ENCODE peak calls at places on chromosomes 2 and 18, in ten cellular contexts. One of them, this sample, is unnamed. For H3K36me3, the result is how much of the 10 kb centered on the place peaks cover.

GRCh38 chr2:176170606-176171005 is 13.5 kb downstream of the HOXD3 start:
- DNase-seq in endothelial cell of umbilical vein: peak
- DNase-seq in gastrocnemius medialis: no peak
- DNase-seq in ovary: no peak
- DNase-seq in GM23338: peak
- DNase-seq in Peyer's patch: no peak
- DNase-seq in fibroblast of lung: peak
- DNase-seq in pancreas: no peak
- DNase-seq in IMR-90: no peak
- DNase-seq in esophagus squamous epithelium: no peak
- DNase-seq in this sample: no peak

GRCh38 chr2:166831930-166832329 is 56.4 kb upstream of the XIRP2 start:
- DNase-seq in endothelial cell of umbilical vein: no peak
- DNase-seq in gastrocnemius medialis: no peak
- DNase-seq in ovary: no peak
- DNase-seq in GM23338: no peak
- DNase-seq in Peyer's patch: no peak
- DNase-seq in fibroblast of lung: peak
- DNase-seq in pancreas: no peak
- DNase-seq in IMR-90: peak
- DNase-seq in esophagus squamous epithelium: no peak
- DNase-seq in this sample: no peak

GRCh38 chr2:8437228-8437948 is 244.5 kb upstream of the ID2 start:
- DNase-seq in endothelial cell of umbilical vein: no peak
- DNase-seq in gastrocnemius medialis: no peak
- DNase-seq in ovary: no peak
- DNase-seq in GM23338: no peak
- DNase-seq in Peyer's patch: no peak
- DNase-seq in fibroblast of lung: peak
- DNase-seq in pancreas: no peak
- DNase-seq in IMR-90: no peak
- DNase-seq in esophagus squamous epithelium: no peak
- DNase-seq in this sample: no peak

GRCh38 chr2:88187038-88187676 is 17.0 kb downstream of the THNSL2 start:
- DNase-seq in endothelial cell of umbilical vein: peak
- DNase-seq in gastrocnemius medialis: peak
- DNase-seq in ovary: peak
- DNase-seq in GM23338: peak
- DNase-seq in Peyer's patch: peak
- DNase-seq in fibroblast of lung: peak
- DNase-seq in pancreas: peak
- DNase-seq in IMR-90: peak
- DNase-seq in esophagus squamous epithelium: no peak
- DNase-seq in this sample: peak

GRCh38 chr18:11002796-11003195 is 146.6 kb downstream of the PIEZO2 start:
- DNase-seq in endothelial cell of umbilical vein: no peak
- DNase-seq in gastrocnemius medialis: no peak
- DNase-seq in ovary: no peak
- DNase-seq in GM23338: no peak
- DNase-seq in Peyer's patch: no peak
- DNase-seq in fibroblast of lung: no peak
- DNase-seq in pancreas: no peak
- DNase-seq in IMR-90: no peak
- DNase-seq in esophagus squamous epithelium: no peak
- DNase-seq in this sample: no peak

GRCh38 chr2:121260370-121261154 is 24.4 kb downstream of the TFCP2L1 start:
- DNase-seq in endothelial cell of umbilical vein: no peak
- DNase-seq in gastrocnemius medialis: no peak
- DNase-seq in ovary: no peak
- DNase-seq in GM23338: no peak
- DNase-seq in Peyer's patch: peak
- DNase-seq in fibroblast of lung: no peak
- DNase-seq in pancreas: no peak
- DNase-seq in IMR-90: no peak
- DNase-seq in esophagus squamous epithelium: no peak
- DNase-seq in this sample: no peak

GRCh38 chr2:218829868-218830451 is 1.6 kb downstream of the PRKAG3 start:
- DNase-seq in endothelial cell of umbilical vein: no peak
- DNase-seq in gastrocnemius medialis: peak
- DNase-seq in ovary: no peak
- DNase-seq in GM23338: peak
- DNase-seq in Peyer's patch: peak
- DNase-seq in fibroblast of lung: no peak
- DNase-seq in pancreas: no peak
- DNase-seq in IMR-90: no peak
- DNase-seq in esophagus squamous epithelium: no peak
- DNase-seq in this sample: no peak

GRCh38 chr2:9247177-9247576 is 40.6 kb downstream of the ASAP2 start:
- DNase-seq in endothelial cell of umbilical vein: no peak
- DNase-seq in gastrocnemius medialis: no peak
- DNase-seq in ovary: no peak
- DNase-seq in GM23338: no peak
- DNase-seq in Peyer's patch: no peak
- DNase-seq in fibroblast of lung: no peak
- DNase-seq in pancreas: no peak
- DNase-seq in IMR-90: no peak
- DNase-seq in esophagus squamous epithelium: no peak
- DNase-seq in this sample: no peak

GRCh38 chr2:219698684-219699439 is 71.4 kb downstream of the SLC4A3 start:
- DNase-seq in endothelial cell of umbilical vein: no peak
- DNase-seq in gastrocnemius medialis: no peak
- DNase-seq in ovary: no peak
- DNase-seq in GM23338: peak
- DNase-seq in Peyer's patch: no peak
- DNase-seq in fibroblast of lung: peak
- DNase-seq in pancreas: no peak
- DNase-seq in IMR-90: no peak
- DNase-seq in esophagus squamous epithelium: no peak
- DNase-seq in this sample: no peak

GRCh38 chr18:61748024-61748423 is 144.8 kb downstream of the RNF152 start:
- DNase-seq in endothelial cell of umbilical vein: peak
- DNase-seq in gastrocnemius medialis: no peak
- DNase-seq in ovary: no peak
- DNase-seq in GM23338: peak
- DNase-seq in Peyer's patch: no peak
- DNase-seq in fibroblast of lung: no peak
- DNase-seq in pancreas: no peak
- DNase-seq in IMR-90: no peak
- DNase-seq in esophagus squamous epithelium: no peak
- DNase-seq in this sample: no peak

GRCh38 chr2:230435431-230435830 is 19.4 kb downstream of the SP100 start:
- DNase-seq in endothelial cell of umbilical vein: no peak
- DNase-seq in gastrocnemius medialis: no peak
- DNase-seq in ovary: no peak
- DNase-seq in GM23338: no peak
- DNase-seq in Peyer's patch: no peak
- DNase-seq in fibroblast of lung: no peak
- DNase-seq in pancreas: no peak
- DNase-seq in IMR-90: peak
- DNase-seq in esophagus squamous epithelium: no peak
- DNase-seq in this sample: no peak
- H3K36me3 ChIP-seq in endothelial cell of umbilical vein: under half
- H3K36me3 ChIP-seq in gastrocnemius medialis: under half
- H3K36me3 ChIP-seq in ovary: under half
- H3K36me3 ChIP-seq in GM23338: under half
- H3K36me3 ChIP-seq in Peyer's patch: under half
- H3K36me3 ChIP-seq in fibroblast of lung: under half
- H3K36me3 ChIP-seq in pancreas: under half
- H3K36me3 ChIP-seq in IMR-90: under half
- H3K36me3 ChIP-seq in esophagus squamous epithelium: under half
- H3K36me3 ChIP-seq in this sample: under half

GRCh38 chr2:16359961-16360360 is 305.7 kb downstream of the CYRIA start:
- DNase-seq in endothelial cell of umbilical vein: no peak
- DNase-seq in gastrocnemius medialis: no peak
- DNase-seq in ovary: no peak
- DNase-seq in GM23338: no peak
- DNase-seq in Peyer's patch: no peak
- DNase-seq in fibroblast of lung: no peak
- DNase-seq in pancreas: no peak
- DNase-seq in IMR-90: no peak
- DNase-seq in esophagus squamous epithelium: no peak
- DNase-seq in this sample: no peak

GRCh38 chr2:16362611-16363010 is 303.0 kb downstream of the CYRIA start:
- DNase-seq in endothelial cell of umbilical vein: no peak
- DNase-seq in gastrocnemius medialis: no peak
- DNase-seq in ovary: no peak
- DNase-seq in GM23338: no peak
- DNase-seq in Peyer's patch: no peak
- DNase-seq in fibroblast of lung: no peak
- DNase-seq in pancreas: no peak
- DNase-seq in IMR-90: no peak
- DNase-seq in esophagus squamous epithelium: no peak
- DNase-seq in this sample: no peak

GRCh38 chr2:16365391-16365790 is 300.2 kb downstream of the CYRIA start:
- DNase-seq in endothelial cell of umbilical vein: no peak
- DNase-seq in gastrocnemius medialis: no peak
- DNase-seq in ovary: no peak
- DNase-seq in GM23338: no peak
- DNase-seq in Peyer's patch: no peak
- DNase-seq in fibroblast of lung: no peak
- DNase-seq in pancreas: no peak
- DNase-seq in IMR-90: no peak
- DNase-seq in esophagus squamous epithelium: no peak
- DNase-seq in this sample: no peak

GRCh38 chr2:16363581-16363980 is 302.1 kb downstream of the CYRIA start:
- DNase-seq in endothelial cell of umbilical vein: no peak
- DNase-seq in gastrocnemius medialis: no peak
- DNase-seq in ovary: no peak
- DNase-seq in GM23338: no peak
- DNase-seq in Peyer's patch: no peak
- DNase-seq in fibroblast of lung: no peak
- DNase-seq in pancreas: no peak
- DNase-seq in IMR-90: no peak
- DNase-seq in esophagus squamous epithelium: no peak
- DNase-seq in this sample: no peak

DNA sequence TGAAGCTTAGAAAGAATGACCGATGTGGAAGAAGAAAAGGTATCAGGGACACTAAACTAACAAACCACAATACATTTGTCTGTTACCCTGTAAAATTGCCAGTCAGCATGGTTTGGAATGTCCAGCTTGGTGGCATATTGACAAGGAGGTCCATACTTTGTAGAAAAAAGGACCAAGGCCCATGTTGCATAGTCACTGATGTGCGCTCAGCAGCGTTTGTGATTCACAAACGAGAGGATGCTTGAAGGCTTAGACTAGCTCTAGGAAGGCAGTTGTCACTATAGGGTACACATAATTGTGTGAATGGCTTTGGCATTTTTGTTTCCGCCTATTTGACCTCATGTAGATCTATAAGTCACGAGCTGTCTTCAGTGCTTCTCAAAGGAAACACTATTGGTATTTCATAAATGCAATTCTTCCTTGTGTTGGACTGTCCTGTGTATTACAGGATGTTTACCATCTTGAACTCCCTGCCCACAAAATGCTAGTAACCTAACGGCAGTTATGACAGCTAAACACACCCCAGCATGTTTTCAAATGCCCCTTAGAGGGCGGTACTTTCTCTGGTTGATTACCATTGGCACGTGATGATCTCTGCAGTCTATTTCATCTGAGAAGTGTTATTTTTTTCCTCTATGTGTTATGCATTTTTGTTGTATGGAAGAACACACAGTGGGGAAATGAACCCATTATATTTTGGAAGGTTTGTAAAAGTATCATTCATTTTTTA is 304.2 kb downstream of the CYRIA start:
- DNase-seq in endothelial cell of umbilical vein: no peak
- DNase-seq in gastrocnemius medialis: no peak
- DNase-seq in ovary: no peak
- DNase-seq in GM23338: no peak
- DNase-seq in Peyer's patch: no peak
- DNase-seq in fibroblast of lung: no peak
- DNase-seq in pancreas: no peak
- DNase-seq in IMR-90: no peak
- DNase-seq in esophagus squamous epithelium: no peak
- DNase-seq in this sample: no peak
- TF ChIP-seq CTCF in endothelial cell of umbilical vein: no peak
- TF ChIP-seq CTCF in gastrocnemius medialis: no peak
- TF ChIP-seq CTCF in ovary: no peak
- TF ChIP-seq CTCF in GM23338: peak
- TF ChIP-seq CTCF in Peyer's patch: no peak
- TF ChIP-seq CTCF in fibroblast of lung: no peak
- TF ChIP-seq CTCF in pancreas: no peak
- TF ChIP-seq CTCF in IMR-90: no peak
- TF ChIP-seq CTCF in esophagus squamous epithelium: no peak
- TF ChIP-seq CTCF in this sample: no peak

GRCh38 chr2:118012778-118013177 is 1.1 kb downstream of the CCDC93 start:
- DNase-seq in endothelial cell of umbilical vein: peak
- DNase-seq in gastrocnemius medialis: no peak
- DNase-seq in ovary: no peak
- DNase-seq in GM23338: no peak
- DNase-seq in Peyer's patch: no peak
- DNase-seq in fibroblast of lung: no peak
- DNase-seq in pancreas: no peak
- DNase-seq in IMR-90: no peak
- DNase-seq in esophagus squamous epithelium: no peak
- DNase-seq in this sample: no peak

GRCh38 chr2:118010470-118010869 is 3.4 kb downstream of the CCDC93 start:
- DNase-seq in endothelial cell of umbilical vein: no peak
- DNase-seq in gastrocnemius medialis: no peak
- DNase-seq in ovary: no peak
- DNase-seq in GM23338: no peak
- DNase-seq in Peyer's patch: no peak
- DNase-seq in fibroblast of lung: no peak
- DNase-seq in pancreas: no peak
- DNase-seq in IMR-90: no peak
- DNase-seq in esophagus squamous epithelium: no peak
- DNase-seq in this sample: no peak

GRCh38 chr2:118003396-118003824 is 10.5 kb downstream of the CCDC93 start:
- DNase-seq in endothelial cell of umbilical vein: peak
- DNase-seq in gastrocnemius medialis: peak
- DNase-seq in ovary: peak
- DNase-seq in GM23338: peak
- DNase-seq in Peyer's patch: peak
- DNase-seq in fibroblast of lung: peak
- DNase-seq in pancreas: peak
- DNase-seq in IMR-90: peak
- DNase-seq in esophagus squamous epithelium: no peak
- DNase-seq in this sample: peak

GRCh38 chr2:118006861-118007260 is 7.0 kb downstream of the CCDC93 start:
- DNase-seq in endothelial cell of umbilical vein: no peak
- DNase-seq in gastrocnemius medialis: no peak
- DNase-seq in ovary: no peak
- DNase-seq in GM23338: no peak
- DNase-seq in Peyer's patch: no peak
- DNase-seq in fibroblast of lung: no peak
- DNase-seq in pancreas: no peak
- DNase-seq in IMR-90: no peak
- DNase-seq in esophagus squamous epithelium: no peak
- DNase-seq in this sample: no peak
- H3K36me3 ChIP-seq in endothelial cell of umbilical vein: under half
- H3K36me3 ChIP-seq in gastrocnemius medialis: half or more
- H3K36me3 ChIP-seq in ovary: under half
- H3K36me3 ChIP-seq in GM23338: under half
- H3K36me3 ChIP-seq in Peyer's patch: under half
- H3K36me3 ChIP-seq in fibroblast of lung: under half
- H3K36me3 ChIP-seq in pancreas: under half
- H3K36me3 ChIP-seq in IMR-90: under half
- H3K36me3 ChIP-seq in esophagus squamous epithelium: under half
- H3K36me3 ChIP-seq in this sample: under half

DNA sequence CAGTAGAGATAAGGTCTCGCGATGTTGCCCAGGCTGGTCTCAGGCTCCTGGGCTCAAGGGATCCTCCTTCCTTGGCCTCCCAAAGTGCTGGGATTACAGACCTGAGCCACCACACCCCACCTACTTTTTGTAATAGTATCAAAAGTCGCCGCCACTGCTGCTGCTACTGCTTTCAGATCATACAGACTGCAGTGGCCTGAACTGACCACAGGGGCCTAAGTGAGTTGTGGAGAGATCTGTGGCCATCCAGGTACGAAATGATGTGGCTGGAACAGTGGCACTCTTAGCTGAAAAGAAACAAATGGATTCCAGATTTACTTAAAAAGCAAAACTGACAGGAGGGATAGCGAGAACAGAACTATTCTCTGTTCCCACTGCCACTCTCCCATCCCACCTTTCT is 32.9 kb upstream of the POMC start:
- DNase-seq in endothelial cell of umbilical vein: no peak
- DNase-seq in gastrocnemius medialis: no peak
- DNase-seq in ovary: no peak
- DNase-seq in GM23338: peak
- DNase-seq in Peyer's patch: no peak
- DNase-seq in fibroblast of lung: no peak
- DNase-seq in pancreas: no peak
- DNase-seq in IMR-90: no peak
- DNase-seq in esophagus squamous epithelium: no peak
- DNase-seq in this sample: no peak
- TF ChIP-seq CTCF in endothelial cell of umbilical vein: no peak
- TF ChIP-seq CTCF in gastrocnemius medialis: no peak
- TF ChIP-seq CTCF in ovary: no peak
- TF ChIP-seq CTCF in GM23338: peak
- TF ChIP-seq CTCF in Peyer's patch: no peak
- TF ChIP-seq CTCF in fibroblast of lung: peak
- TF ChIP-seq CTCF in pancreas: no peak
- TF ChIP-seq CTCF in IMR-90: peak
- TF ChIP-seq CTCF in esophagus squamous epithelium: no peak
- TF ChIP-seq CTCF in this sample: peak